ENCODE peak calls at places on chromosome 15, in six cellular contexts. X, L, K, Q, P and E are unnamed samples.

GRCh38 chr15:45448066-45448510 is 69.7 kb upstream of the GATM start:
- DNase-seq in X (no peak), K (no peak), L (no peak), Q (no peak), P (peak), E (no peak)

GRCh38 chr15:75966073-75966472 is 46.2 kb downstream of the NRG4 start:
- DNase-seq in X (no peak), P (peak), L (no peak), K (no peak), Q (peak), E (no peak)

GRCh38 chr15:51379390-51379789 is 37.9 kb downstream of the GLDN start:
- DNase-seq in Q (no peak), K (no peak), P (no peak), X (no peak), L (no peak), E (no peak)

GRCh38 chr15:99105516-99106341 is 849 bp downstream of the SYNM start:
- DNase-seq in L (no peak), X (peak), P (peak), K (peak), Q (peak), E (no peak)

GRCh38 chr15:77075528-77075927 is 4.6 kb upstream of the TSPAN3 start:
- DNase-seq in P (no peak), X (no peak), Q (no peak), L (no peak), K (no peak), E (no peak)

GRCh38 chr15:81146454-81146853 is 12.4 kb downstream of the CFAP161 start:
- DNase-seq in K (no peak), Q (no peak), L (no peak), X (no peak), P (no peak), E (no peak)

GRCh38 chr15:88617031-88617722 is 4.0 kb upstream of the AEN start:
- DNase-seq in K (no peak), L (no peak), Q (no peak), P (no peak), X (no peak), E (no peak)

GRCh38 chr15:58704155-58704825 is 45.2 kb downstream of the ADAM10 start:
- DNase-seq in P (no peak), X (no peak), K (no peak), L (no peak), Q (no peak), E (no peak)

GRCh38 chr15:82849556-82850241 is 40.3 kb downstream of the WHAMM start:
- DNase-seq in X (peak), Q (peak), L (peak), K (peak), P (peak), E (peak)

GRCh38 chr15:44194397-44195150 is 497 bp downstream of the FRMD5 start:
- DNase-seq in L (peak), K (peak), Q (peak), P (peak), X (peak), E (peak)

GRCh38 chr15:87537295-87537694 is 719.2 kb downstream of the NTRK3 start:
- DNase-seq in Q (no peak), L (no peak), P (no peak), X (no peak), K (no peak), E (no peak)

GRCh38 chr15:77510066-77511044 is 89.7 kb downstream of the HMG20A start:
- DNase-seq in P (no peak), L (no peak), X (no peak), Q (no peak), K (no peak), E (no peak)

GRCh38 chr15:69013726-69014406 is 629 bp upstream of the NOX5 start:
- DNase-seq in Q (no peak), P (no peak), X (no peak), L (no peak), K (no peak), E (no peak)

GRCh38 chr15:80777137-80777536 is 2.0 kb upstream of the CEMIP start:
- DNase-seq in K (peak), Q (peak), L (no peak), X (no peak), P (peak), E (peak)

GRCh38 chr15:59994855-59995557 is 9.1 kb upstream of the FOXB1 start:
- DNase-seq in L (no peak), X (peak), P (no peak), Q (no peak), K (no peak), E (no peak)

GRCh38 chr15:55859681-55860080 is 116.7 kb upstream of the PRTG start:
- DNase-seq in Q (no peak), X (no peak), P (no peak), L (no peak), K (no peak), E (no peak)

GRCh38 chr15:45429974-45430792 is 51.8 kb upstream of the GATM start:
- DNase-seq in X (peak), L (peak), Q (peak), P (no peak), K (peak), E (no peak)

GRCh38 chr15:62492900-62493299 is 327.8 kb upstream of the C2CD4B start:
- DNase-seq in K (no peak), P (no peak), X (no peak), Q (no peak), L (no peak), E (no peak)

GRCh38 chr15:25170113-25170731 is 215.4 kb downstream of the SNRPN start:
- DNase-seq in L (no peak), P (no peak), X (no peak), Q (no peak), K (peak), E (no peak)

GRCh38 chr15:68271854-68272471 is 5.6 kb upstream of the FEM1B start:
- DNase-seq in L (no peak), Q (peak), X (no peak), P (peak), K (no peak), E (peak)

GRCh38 chr15:58616171-58616570 is 133.3 kb downstream of the ADAM10 start:
- DNase-seq in K (no peak), L (no peak), P (no peak), X (no peak), Q (peak), E (no peak)

GRCh38 chr15:60899322-60899966 is 329.7 kb downstream of the RORA start:
- DNase-seq in Q (no peak), X (peak), P (no peak), K (no peak), L (no peak), E (no peak)

GRCh38 chr15:91271565-91272153 is 171.6 kb downstream of the SV2B start:
- DNase-seq in P (peak), L (peak), X (peak), K (peak), Q (peak), E (no peak)

GRCh38 chr15:94259863-94260262 is 28.5 kb downstream of the MCTP2 start:
- DNase-seq in P (no peak), X (no peak), L (no peak), K (no peak), Q (peak), E (no peak)

GRCh38 chr15:85858586-85859375 is 64.1 kb upstream of the KLHL25 start:
- DNase-seq in K (peak), Q (peak), L (peak), P (peak), X (peak), E (peak)

GRCh38 chr15:94100814-94101213 is 130.5 kb upstream of the MCTP2 start:
- DNase-seq in L (no peak), P (no peak), K (no peak), Q (no peak), X (no peak), E (no peak)

GRCh38 chr15:50109086-50109987 is 9.7 kb downstream of the ATP8B4 start:
- DNase-seq in Q (peak), P (peak), L (no peak), K (no peak), X (no peak), E (no peak)

GRCh38 chr15:28093761-28094535 is 5.2 kb downstream of the OCA2 start:
- DNase-seq in X (no peak), L (no peak), P (no peak), Q (no peak), K (no peak), E (no peak)

GRCh38 chr15:66775127-66776105 is 73.4 kb downstream of the SMAD6 start:
- DNase-seq in L (no peak), X (no peak), P (no peak), Q (no peak), K (no peak), E (no peak)

GRCh38 chr15:35123743-35124142 is 38.6 kb upstream of the NANOGP8 start:
- DNase-seq in K (no peak), Q (no peak), X (no peak), L (no peak), P (no peak), E (no peak)

GRCh38 chr15:89528757-89529352 is 32.5 kb upstream of the RHCG start:
- DNase-seq in K (no peak), X (no peak), Q (no peak), L (no peak), P (no peak), E (no peak)